ENCODE peak calls at places on chromosomes 2 and 18, in six cellular contexts. Z, C, E, B, J and F are unnamed samples.

GRCh38 chr2:39737661-39738060 is 41.4 kb downstream of the THUMPD2 start:
- DNase-seq in Z (no peak), C (no peak), E (no peak), B (no peak), J (no peak), F (no peak)

GRCh38 chr2:220847587-220847986 is 724.5 kb downstream of the EPHA4 start:
- DNase-seq in Z (no peak), C (no peak), E (no peak), B (no peak), J (no peak), F (no peak)

GRCh38 chr2:172623249-172623965 is 67.5 kb downstream of the PDK1 start:
- DNase-seq in Z (no peak), C (no peak), E (no peak), B (no peak), J (no peak), F (no peak)

GRCh38 chr18:69897397-69898108 is 50.1 kb downstream of the CD226 start:
- DNase-seq in Z (no peak), C (no peak), E (no peak), B (no peak), J (no peak), F (no peak)

GRCh38 chr2:238754259-238754658 is 93.6 kb upstream of the TWIST2 start:
- DNase-seq in Z (no peak), C (no peak), E (no peak), B (no peak), J (no peak), F (no peak)

GRCh38 chr2:69177785-69178636 is 165.0 kb downstream of the ANTXR1 start:
- DNase-seq in Z (peak; percentile 81), C (peak; percentile 87), E (no peak), B (no peak), J (peak; percentile 71), F (peak; percentile 16)

GRCh38 chr2:197993830-197994229 is 189.4 kb downstream of the PLCL1 start:
- DNase-seq in Z (no peak), C (no peak), E (no peak), B (no peak), J (no peak), F (no peak)

GRCh38 chr2:69505710-69506109 is 68.5 kb upstream of the NFU1 start:
- DNase-seq in Z (no peak), C (no peak), E (no peak), B (no peak), J (no peak), F (no peak)

GRCh38 chr18:61546598-61546997 is 213.4 kb downstream of the CDH20 start:
- DNase-seq in Z (no peak), C (no peak), E (no peak), B (no peak), J (no peak), F (no peak)

GRCh38 chr2:75568174-75568573 is 7.4 kb upstream of the EVA1A start:
- DNase-seq in Z (no peak), C (no peak), E (no peak), B (no peak), J (no peak), F (no peak)

GRCh38 chr2:168241208-168241607 is 6.2 kb downstream of the STK39 start:
- DNase-seq in Z (no peak), C (no peak), E (no peak), B (no peak), J (no peak), F (no peak)

GRCh38 chr18:48543228-48543627 is 4.4 kb downstream of the CTIF start:
- DNase-seq in Z (no peak), C (no peak), E (no peak), B (no peak), J (no peak), F (no peak)

GRCh38 chr2:108616731-108617161 is 82.5 kb downstream of the LIMS1 start:
- DNase-seq in Z (no peak), C (no peak), E (no peak), B (no peak), J (no peak), F (no peak)

GRCh38 chr2:7012141-7012809 is 95.1 kb downstream of the RNF144A start:
- DNase-seq in Z (no peak), C (no peak), E (no peak), B (no peak), J (no peak), F (no peak)

GRCh38 chr2:32166115-32166549 is 468 bp downstream of the SLC30A6 start:
- DNase-seq in Z (no peak), C (no peak), E (no peak), B (no peak), J (no peak), F (no peak)

GRCh38 chr2:219277703-219278654 is 1.2 kb upstream of the DNAJB2 start:
- DNase-seq in Z (peak; percentile 79), C (peak; percentile 77), E (peak; percentile 79), B (peak; percentile 60), J (peak; percentile 84), F (peak; percentile 73)

GRCh38 chr18:63152096-63152495 is 167.5 kb downstream of the BCL2 start:
- DNase-seq in Z (no peak), C (no peak), E (no peak), B (no peak), J (no peak), F (no peak)

GRCh38 chr2:144099746-144100438 is 420.0 kb downstream of the ZEB2 start:
- DNase-seq in Z (no peak), C (no peak), E (no peak), B (no peak), J (no peak), F (no peak)

GRCh38 chr18:6328624-6329016 is 86.1 kb downstream of the L3MBTL4 start:
- DNase-seq in Z (no peak), C (no peak), E (no peak), B (no peak), J (no peak), F (no peak)

GRCh38 chr18:64409511-64409910 is 260.6 kb upstream of the LINC00305 start:
- DNase-seq in Z (peak; percentile 25), C (no peak), E (peak; percentile 33), B (no peak), J (no peak), F (no peak)

GRCh38 chr2:74588664-74589063 is 34.1 kb downstream of the DOK1 start:
- DNase-seq in Z (no peak), C (no peak), E (no peak), B (no peak), J (no peak), F (no peak)

GRCh38 chr18:2988041-2988794 is 24.7 kb downstream of the LPIN2 start:
- DNase-seq in Z (no peak), C (no peak), E (no peak), B (no peak), J (no peak), F (no peak)

GRCh38 chr2:97911210-97911921 is 84.4 kb downstream of the TMEM131 start:
- DNase-seq in Z (no peak), C (no peak), E (no peak), B (no peak), J (no peak), F (no peak)

GRCh38 chr2:84152471-84152870 is 306.6 kb downstream of the SUCLG1 start:
- DNase-seq in Z (no peak), C (no peak), E (no peak), B (no peak), J (no peak), F (no peak)

GRCh38 chr2:1653956-1654695 is 90.2 kb downstream of the PXDN start:
- DNase-seq in Z (no peak), C (no peak), E (no peak), B (no peak), J (no peak), F (no peak)

DNA sequence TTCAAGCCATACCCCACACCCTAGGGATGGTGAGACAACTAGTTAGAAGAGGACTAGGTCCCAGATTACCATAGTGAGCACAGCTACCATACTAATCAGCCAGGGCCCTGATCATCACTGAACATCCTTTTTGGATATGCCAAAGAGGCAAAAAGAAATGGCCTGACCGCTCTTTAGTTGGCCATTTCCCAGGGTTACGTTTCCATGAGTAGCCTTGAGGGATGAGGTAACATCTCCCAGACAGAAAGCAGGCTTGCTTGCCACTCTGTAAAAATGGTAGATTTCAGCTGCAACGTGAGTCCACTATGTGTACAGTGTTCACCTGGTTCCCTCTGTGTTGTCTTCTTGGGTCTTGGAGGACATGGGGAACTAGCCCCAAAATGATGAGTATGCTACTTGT is 9.0 kb upstream of the GALM start:
- DNase-seq in Z (no peak), C (no peak), E (no peak), B (no peak), J (no peak), F (no peak)
- TF ChIP-seq CTCF in Z (no peak), C (no peak), E (no peak), B (no peak), J (no peak), F (no peak)

GRCh38 chr2:105283532-105283931 is 42.0 kb downstream of the GPR45 start:
- DNase-seq in Z (no peak), C (no peak), E (no peak), B (no peak), J (no peak), F (no peak)

GRCh38 chr2:105291981-105292380 is 37.6 kb downstream of the TGFBRAP1 start:
- DNase-seq in Z (no peak), C (no peak), E (no peak), B (no peak), J (no peak), F (no peak)

GRCh38 chr2:105290981-105291660 is 38.4 kb downstream of the TGFBRAP1 start:
- DNase-seq in Z (no peak), C (no peak), E (no peak), B (no peak), J (no peak), F (no peak)

GRCh38 chr2:105288133-105288532 is 41.4 kb downstream of the TGFBRAP1 start:
- DNase-seq in Z (no peak), C (no peak), E (no peak), B (no peak), J (no peak), F (no peak)

DNA sequence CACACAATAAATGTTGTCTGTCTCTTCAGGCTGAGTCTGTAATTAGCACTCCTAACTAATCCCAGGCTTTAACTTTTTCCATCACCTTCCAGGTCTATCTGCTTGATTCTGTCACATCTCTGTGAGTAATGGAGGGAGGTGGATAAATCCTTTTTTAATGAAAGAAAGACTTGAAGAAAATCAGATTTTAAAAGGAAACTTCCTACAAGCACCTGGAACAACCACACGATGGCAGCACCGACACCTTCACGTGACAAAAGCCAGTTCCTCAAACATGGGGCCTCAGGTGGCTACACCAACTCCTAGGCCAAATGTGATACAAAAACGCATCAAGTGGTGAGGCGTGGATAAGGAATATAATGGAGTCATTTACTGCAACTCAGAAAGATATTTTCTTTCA is 41.8 kb downstream of the TGFBRAP1 start:
- DNase-seq in Z (peak; percentile 37), C (no peak), E (peak; percentile 31), B (no peak), J (no peak), F (no peak)
- TF ChIP-seq CTCF in Z (peak; percentile 66), C (peak; percentile 49), E (peak; percentile 70), B (peak; percentile 22), J (peak; percentile 72), F (peak; percentile 58)

DNA sequence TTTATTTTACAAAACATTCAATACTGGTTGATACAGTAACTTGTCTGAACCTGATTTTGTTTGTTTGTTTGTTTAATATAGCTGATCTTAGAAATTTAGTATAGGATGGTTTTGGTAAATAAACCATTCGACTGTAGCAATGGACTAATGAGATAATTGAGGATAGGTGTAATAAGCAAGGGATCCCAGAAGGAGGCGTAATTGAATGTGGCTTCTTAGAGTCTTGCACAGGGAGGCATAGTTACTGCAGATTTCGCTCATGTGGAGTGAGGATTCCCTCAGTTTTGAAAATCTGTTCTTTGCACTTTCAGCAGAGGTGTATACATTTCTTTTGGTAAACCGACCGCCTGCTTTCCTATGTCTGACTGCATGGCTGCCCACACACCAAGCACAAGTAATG is 709.6 kb downstream of the SOCS6 start:
- DNase-seq in Z (no peak), C (no peak), E (no peak), B (no peak), J (no peak), F (no peak)
- TF ChIP-seq CTCF in Z (no peak), C (no peak), E (no peak), B (no peak), J (peak; percentile 46), F (peak; percentile 42)

GRCh38 chr2:216687646-216688045 is 7.7 kb downstream of the IGFBP5 start:
- DNase-seq in Z (peak; percentile 70), C (no peak), E (peak; percentile 8), B (no peak), J (no peak), F (no peak)
- TF ChIP-seq CTCF in Z (peak; percentile 62), C (peak; percentile 26), E (peak; percentile 66), B (no peak), J (peak; percentile 63), F (peak; percentile 52)